ENCODE peak calls at places on chromosome 22, in ten cellular contexts. S, Z, W, U, L, E, T, H, X and P are unnamed samples.

GRCh38 chr22:27903805-27904473 is 15.1 kb downstream of the PITPNB start:
- DNase-seq in S (no peak), Z (no peak), W (no peak), U (no peak), L (no peak), E (no peak), T (no peak), H (no peak), X (no peak), P (no peak)

GRCh38 chr22:49979587-49980264 is 19.2 kb downstream of the PIM3 start:
- DNase-seq in S (no peak), Z (no peak), W (no peak), U (no peak), L (no peak), E (no peak), T (no peak), H (peak), X (no peak), P (no peak)

GRCh38 chr22:37991738-37992442 is 7.5 kb upstream of the SOX10 start:
- DNase-seq in S (no peak), Z (no peak), W (no peak), U (no peak), L (no peak), E (no peak), T (no peak), H (no peak), X (no peak), P (no peak)

GRCh38 chr22:29840498-29840897 is 2.4 kb upstream of the ASCC2 start:
- DNase-seq in S (no peak), Z (no peak), W (no peak), U (no peak), L (no peak), E (no peak), T (peak), H (no peak), X (no peak), P (no peak)

GRCh38 chr22:25484916-25485315 is 79.6 kb upstream of the GRK3 start:
- DNase-seq in S (no peak), Z (no peak), W (no peak), U (no peak), L (no peak), E (no peak), T (no peak), H (no peak), X (no peak), P (no peak)

GRCh38 chr22:43090130-43090789 is 1.1 kb upstream of the TTLL1 start:
- DNase-seq in S (no peak), Z (peak), W (no peak), U (peak), L (peak), E (no peak), T (peak), H (no peak), X (peak), P (peak)

GRCh38 chr22:17964647-17965046 is 59.7 kb downstream of the MICAL3 start:
- DNase-seq in S (no peak), Z (no peak), W (no peak), U (no peak), L (no peak), E (no peak), T (no peak), H (no peak), X (no peak), P (no peak)

GRCh38 chr22:26462971-26463661 is 20.5 kb downstream of the HPS4 start:
- DNase-seq in S (no peak), Z (no peak), W (no peak), U (no peak), L (no peak), E (no peak), T (no peak), H (no peak), X (peak), P (no peak)

GRCh38 chr22:25219948-25220442 is 556 bp downstream of the CRYBB2 start:
- DNase-seq in S (no peak), Z (no peak), W (no peak), U (no peak), L (no peak), E (no peak), T (peak), H (no peak), X (no peak), P (no peak)

GRCh38 chr22:36540867-36541642 is 12.1 kb upstream of the EIF3D start:
- DNase-seq in S (peak), Z (no peak), W (no peak), U (no peak), L (no peak), E (no peak), T (peak), H (no peak), X (no peak), P (no peak)

GRCh38 chr22:32378703-32379272 is 21.1 kb downstream of the RFPL3 start:
- DNase-seq in S (no peak), Z (no peak), W (no peak), U (no peak), L (peak), E (no peak), T (peak), H (no peak), X (no peak), P (no peak)

GRCh38 chr22:49295851-49296560 is 531.7 kb downstream of the BRD1 start:
- DNase-seq in S (no peak), Z (no peak), W (no peak), U (no peak), L (no peak), E (no peak), T (no peak), H (no peak), X (no peak), P (no peak)

GRCh38 chr22:49369726-49370717 is 457.7 kb downstream of the BRD1 start:
- DNase-seq in S (no peak), Z (no peak), W (no peak), U (no peak), L (no peak), E (no peak), T (no peak), H (no peak), X (no peak), P (no peak)

GRCh38 chr22:37999236-37999635 is 14.9 kb upstream of the SOX10 start:
- DNase-seq in S (no peak), Z (no peak), W (no peak), U (peak), L (no peak), E (no peak), T (peak), H (no peak), X (no peak), P (no peak)

GRCh38 chr22:37549704-37550059 is 10.6 kb upstream of the CDC42EP1 start:
- DNase-seq in S (peak), Z (no peak), W (peak), U (no peak), L (peak), E (no peak), T (no peak), H (peak), X (no peak), P (no peak)

GRCh38 chr22:22721681-22722309 is 77.4 kb downstream of the GGTLC2 start:
- DNase-seq in S (no peak), Z (peak), W (no peak), U (no peak), L (no peak), E (no peak), T (peak), H (no peak), X (peak), P (peak)

GRCh38 chr22:45429424-45429823 is 15.9 kb downstream of the RIBC2 start:
- DNase-seq in S (peak), Z (no peak), W (no peak), U (no peak), L (no peak), E (no peak), T (no peak), H (no peak), X (no peak), P (no peak)

GRCh38 chr22:22520667-22521602 is 865 bp upstream of the ZNF280A start:
- DNase-seq in S (no peak), Z (no peak), W (no peak), U (no peak), L (no peak), E (no peak), T (no peak), H (no peak), X (no peak), P (no peak)

GRCh38 chr22:27286711-27287110 is 514.8 kb downstream of the MN1 start:
- DNase-seq in S (no peak), Z (no peak), W (no peak), U (no peak), L (no peak), E (no peak), T (no peak), H (no peak), X (no peak), P (no peak)

GRCh38 chr22:20948989-20949388 is 18.1 kb upstream of the AIFM3 start:
- DNase-seq in S (no peak), Z (no peak), W (no peak), U (no peak), L (no peak), E (no peak), T (no peak), H (no peak), X (no peak), P (no peak)

GRCh38 chr22:29257751-29258181 is 10.0 kb downstream of the RHBDD3 start:
- DNase-seq in S (no peak), Z (no peak), W (no peak), U (no peak), L (no peak), E (no peak), T (no peak), H (no peak), X (no peak), P (no peak)

GRCh38 chr22:49685686-49686085 is 142.0 kb downstream of the BRD1 start:
- DNase-seq in S (no peak), Z (no peak), W (no peak), U (no peak), L (no peak), E (no peak), T (no peak), H (no peak), X (no peak), P (no peak)

GRCh38 chr22:19992481-19992911 is 24.1 kb downstream of the ARVCF start:
- DNase-seq in S (peak), Z (no peak), W (no peak), U (no peak), L (no peak), E (no peak), T (no peak), H (peak), X (no peak), P (no peak)

GRCh38 chr22:39967996-39968968 is 8.1 kb downstream of the TMA7B start:
- DNase-seq in S (no peak), Z (no peak), W (no peak), U (peak), L (peak), E (no peak), T (no peak), H (peak), X (no peak), P (no peak)

GRCh38 chr22:39932918-39933649 is 27.1 kb upstream of the TMA7B start:
- DNase-seq in S (no peak), Z (peak), W (no peak), U (no peak), L (no peak), E (peak), T (no peak), H (peak), X (no peak), P (no peak)

GRCh38 chr22:27632451-27633295 is 168.9 kb downstream of the MN1 start:
- DNase-seq in S (no peak), Z (no peak), W (no peak), U (no peak), L (no peak), E (no peak), T (no peak), H (peak), X (no peak), P (no peak)

GRCh38 chr22:28143961-28144745 is 225.1 kb upstream of the PITPNB start:
- DNase-seq in S (no peak), Z (no peak), W (no peak), U (no peak), L (no peak), E (no peak), T (no peak), H (no peak), X (no peak), P (no peak)

GRCh38 chr22:33542153-33542552 is 378.1 kb downstream of the LARGE1 start:
- DNase-seq in S (no peak), Z (no peak), W (no peak), U (peak), L (no peak), E (no peak), T (no peak), H (no peak), X (no peak), P (no peak)

GRCh38 chr22:49769691-49770315 is 57.9 kb downstream of the BRD1 start:
- DNase-seq in S (peak), Z (no peak), W (no peak), U (peak), L (no peak), E (no peak), T (no peak), H (peak), X (no peak), P (no peak)

GRCh38 chr22:19520566-19521305 is 3.5 kb downstream of the CLDN5 start:
- DNase-seq in S (no peak), Z (no peak), W (no peak), U (no peak), L (no peak), E (no peak), T (no peak), H (no peak), X (no peak), P (no peak)

GRCh38 chr22:46049726-46050450 is 72.9 kb upstream of the WNT7B start:
- DNase-seq in S (peak), Z (no peak), W (no peak), U (peak), L (no peak), E (no peak), T (peak), H (no peak), X (no peak), P (no peak)

GRCh38 chr22:33401291-33401690 is 343.1 kb upstream of the SYN3 start:
- DNase-seq in S (no peak), Z (no peak), W (peak), U (no peak), L (no peak), E (no peak), T (peak), H (no peak), X (no peak), P (no peak)

GRCh38 chr22:41902932-41903421 is 11.9 kb downstream of the SHISA8 start:
- DNase-seq in S (peak), Z (no peak), W (no peak), U (peak), L (no peak), E (no peak), T (no peak), H (peak), X (no peak), P (no peak)

GRCh38 chr22:23098718-23099524 is 28.6 kb downstream of the GNAZ start:
- DNase-seq in S (no peak), Z (no peak), W (no peak), U (peak), L (peak), E (no peak), T (no peak), H (peak), X (no peak), P (no peak)

GRCh38 chr22:19125011-19125410 is 2.8 kb upstream of the DGCR2 start:
- DNase-seq in S (no peak), Z (no peak), W (no peak), U (no peak), L (no peak), E (no peak), T (no peak), H (no peak), X (no peak), P (no peak)

GRCh38 chr22:38081941-38082828 is 1.8 kb downstream of the SLC16A8 start:
- DNase-seq in S (peak), Z (no peak), W (no peak), U (no peak), L (no peak), E (no peak), T (no peak), H (peak), X (no peak), P (no peak)

GRCh38 chr22:46027219-46028068 is 50.5 kb upstream of the WNT7B start:
- DNase-seq in S (peak), Z (no peak), W (no peak), U (peak), L (peak), E (no peak), T (no peak), H (peak), X (no peak), P (no peak)

GRCh38 chr22:46082633-46083032 is 67.7 kb upstream of the PPARA start:
- DNase-seq in S (no peak), Z (no peak), W (no peak), U (peak), L (no peak), E (no peak), T (peak), H (no peak), X (no peak), P (no peak)